ENCODE peak calls at places on chromosomes 6 and 20, in four cellular contexts. One of them, this sample, is unnamed.

GRCh38 chr6:112592159-112592558 is 245.0 kb downstream of the RFPL4B start:
- DNase-seq in lower lobe of right lung: no peak
- DNase-seq in upper lobe of right lung: no peak
- DNase-seq in RPMI7951: peak
- DNase-seq in this sample: no peak

GRCh38 chr20:46343358-46344357 is 35.4 kb upstream of the CDH22 start:
- DNase-seq in lower lobe of right lung: no peak
- DNase-seq in upper lobe of right lung: no peak
- DNase-seq in RPMI7951: peak
- DNase-seq in this sample: no peak

GRCh38 chr6:1630771-1631217 is 21.1 kb downstream of the FOXC1 start:
- DNase-seq in lower lobe of right lung: no peak
- DNase-seq in upper lobe of right lung: no peak
- DNase-seq in RPMI7951: peak
- DNase-seq in this sample: peak

GRCh38 chr20:59939052-59939878 is 840 bp downstream of the PPP1R3D start:
- DNase-seq in lower lobe of right lung: peak
- DNase-seq in upper lobe of right lung: peak
- DNase-seq in RPMI7951: no peak
- DNase-seq in this sample: no peak

GRCh38 chr6:167119680-167120556 is 3.0 kb upstream of the CCR6 start:
- DNase-seq in lower lobe of right lung: no peak
- DNase-seq in upper lobe of right lung: no peak
- DNase-seq in RPMI7951: no peak
- DNase-seq in this sample: no peak

GRCh38 chr6:74574794-74575193 is 631.1 kb downstream of the COL12A1 start:
- DNase-seq in lower lobe of right lung: no peak
- DNase-seq in upper lobe of right lung: no peak
- DNase-seq in RPMI7951: peak
- DNase-seq in this sample: peak

GRCh38 chr6:36660771-36661471 is 17.6 kb upstream of the CDKN1A start:
- DNase-seq in lower lobe of right lung: peak
- DNase-seq in upper lobe of right lung: peak
- DNase-seq in RPMI7951: no peak
- DNase-seq in this sample: no peak

GRCh38 chr20:31590717-31591225 is 14.3 kb upstream of the ID1 start:
- DNase-seq in lower lobe of right lung: no peak
- DNase-seq in upper lobe of right lung: no peak
- DNase-seq in RPMI7951: no peak
- DNase-seq in this sample: no peak

GRCh38 chr20:1150218-1150617 is 31.8 kb downstream of the PSMF1 start:
- DNase-seq in lower lobe of right lung: no peak
- DNase-seq in upper lobe of right lung: no peak
- DNase-seq in RPMI7951: no peak
- DNase-seq in this sample: no peak

GRCh38 chr20:62603021-62603906 is 39.0 kb upstream of the SLCO4A1 start:
- DNase-seq in lower lobe of right lung: peak
- DNase-seq in upper lobe of right lung: peak
- DNase-seq in RPMI7951: peak
- DNase-seq in this sample: peak

GRCh38 chr20:32463642-32464400 is 105.7 kb downstream of the ASXL1 start:
- DNase-seq in lower lobe of right lung: no peak
- DNase-seq in upper lobe of right lung: no peak
- DNase-seq in RPMI7951: peak
- DNase-seq in this sample: no peak

GRCh38 chr6:106159531-106159940 is 73.4 kb downstream of the PRDM1 start:
- DNase-seq in lower lobe of right lung: no peak
- DNase-seq in upper lobe of right lung: no peak
- DNase-seq in RPMI7951: peak
- DNase-seq in this sample: peak

GRCh38 chr20:59955131-59955796 is 3.0 kb upstream of the CDH26 start:
- DNase-seq in lower lobe of right lung: no peak
- DNase-seq in upper lobe of right lung: no peak
- DNase-seq in RPMI7951: peak
- DNase-seq in this sample: no peak

GRCh38 chr6:28922841-28923317 is 906 bp downstream of the TRIM27 start:
- DNase-seq in lower lobe of right lung: no peak
- DNase-seq in upper lobe of right lung: no peak
- DNase-seq in RPMI7951: peak
- DNase-seq in this sample: peak

GRCh38 chr6:34315256-34315655 is 66.5 kb upstream of the SMIM29 start:
- DNase-seq in lower lobe of right lung: no peak
- DNase-seq in upper lobe of right lung: no peak
- DNase-seq in RPMI7951: no peak
- DNase-seq in this sample: no peak

GRCh38 chr6:156777577-156777865 is 343 bp downstream of the ARID1B start:
- DNase-seq in lower lobe of right lung: peak
- DNase-seq in upper lobe of right lung: no peak
- DNase-seq in RPMI7951: no peak
- DNase-seq in this sample: no peak

GRCh38 chr20:11912013-11912663 is 5.6 kb upstream of the BTBD3 start:
- DNase-seq in lower lobe of right lung: no peak
- DNase-seq in upper lobe of right lung: no peak
- DNase-seq in RPMI7951: peak
- DNase-seq in this sample: no peak

GRCh38 chr20:18712877-18713276 is 100.7 kb upstream of the SCP2D1 start:
- DNase-seq in lower lobe of right lung: no peak
- DNase-seq in upper lobe of right lung: no peak
- DNase-seq in RPMI7951: peak
- DNase-seq in this sample: no peak

GRCh38 chr6:168081858-168082546 is 3.0 kb upstream of the FRMD1 start:
- DNase-seq in lower lobe of right lung: no peak
- DNase-seq in upper lobe of right lung: no peak
- DNase-seq in RPMI7951: no peak
- DNase-seq in this sample: no peak

GRCh38 chr6:25907475-25908014 is 22.9 kb downstream of the SLC17A2 start:
- DNase-seq in lower lobe of right lung: no peak
- DNase-seq in upper lobe of right lung: no peak
- DNase-seq in RPMI7951: no peak
- DNase-seq in this sample: no peak

GRCh38 chr6:151998784-151999183 is 191.3 kb downstream of the ESR1 start:
- DNase-seq in lower lobe of right lung: no peak
- DNase-seq in upper lobe of right lung: no peak
- DNase-seq in RPMI7951: no peak
- DNase-seq in this sample: no peak

GRCh38 chr6:83822629-83823169 is 30.5 kb upstream of the RIPPLY2 start:
- DNase-seq in lower lobe of right lung: no peak
- DNase-seq in upper lobe of right lung: no peak
- DNase-seq in RPMI7951: no peak
- DNase-seq in this sample: no peak

GRCh38 chr6:34544776-34545471 is 11.2 kb downstream of the SPDEF start:
- DNase-seq in lower lobe of right lung: no peak
- DNase-seq in upper lobe of right lung: no peak
- DNase-seq in RPMI7951: no peak
- DNase-seq in this sample: no peak

This sample was measured in kidney glomerular epithelial cell.